ENCODE peak calls at places on chromosomes 4 and X, in four cellular contexts. O is nucleus accumbens, D is lower leg skin, M is AG20443. L is an unnamed sample.

GRCh38 chr4:24642941-24643628 is 58.7 kb upstream of the DHX15 start:
- DNase-seq in D (no peak), O (no peak), M (peak; percentile 38), L (no peak)

GRCh38 chr4:104971458-104971857 is 175.2 kb upstream of the TET2 start:
- DNase-seq in M (no peak), O (no peak), D (no peak), L (no peak)

GRCh38 chrX:42748067-42748850 is 29.7 kb downstream of the PPP1R2C start:
- DNase-seq in M (peak; percentile 61), O (no peak), D (no peak), L (no peak)

GRCh38 chrX:13364230-13364629 is 44.4 kb upstream of the ATXN3L start:
- DNase-seq in D (no peak), M (peak; percentile 15), O (no peak), L (no peak)

GRCh38 chr4:126986828-126987227 is 645.9 kb upstream of the INTU start:
- DNase-seq in M (peak; percentile 8), O (no peak), D (no peak), L (no peak)

GRCh38 chrX:151754042-151754419 is 19.5 kb downstream of the CNGA2 start:
- DNase-seq in D (peak; percentile 74), O (no peak), M (peak; percentile 78), L (no peak)

GRCh38 chr4:3045500-3045850 is 28.9 kb downstream of the HTT-AS start:
- DNase-seq in M (no peak), O (no peak), D (peak; percentile 91), L (peak; percentile 57)

GRCh38 chr4:188023682-188024081 is 28.1 kb downstream of the ZFP42 start:
- DNase-seq in D (no peak), O (no peak), M (no peak), L (no peak)

GRCh38 chrX:40406330-40406859 is 174.4 kb upstream of the ATP6AP2 start:
- DNase-seq in D (no peak), M (no peak), O (no peak), L (peak; percentile 30)

GRCh38 chr4:123346330-123346940 is 50.2 kb upstream of the SPRY1 start:
- DNase-seq in O (no peak), D (no peak), M (no peak), L (no peak)

GRCh38 chr4:183139058-183139740 is 40.1 kb downstream of the WWC2 start:
- DNase-seq in O (no peak), M (no peak), D (no peak), L (no peak)

GRCh38 chr4:128241425-128241913 is 46.1 kb downstream of the PGRMC2 start:
- DNase-seq in O (no peak), M (peak; percentile 89), D (no peak), L (no peak)

GRCh38 chr4:7971159-7971631 is 31.5 kb upstream of the AFAP1 start:
- DNase-seq in M (no peak), O (no peak), D (no peak), L (no peak)

GRCh38 chr4:73705056-73705432 is 35.3 kb upstream of the CXCL8 start:
- DNase-seq in O (no peak), D (no peak), M (peak; percentile 43), L (no peak)

GRCh38 chr4:80360102-80360501 is 24.6 kb downstream of the CFAP299 start:
- DNase-seq in O (no peak), D (no peak), M (no peak), L (no peak)

GRCh38 chr4:156598138-156598681 is 373.4 kb downstream of the PDGFC start:
- DNase-seq in D (no peak), O (no peak), M (no peak), L (no peak)

GRCh38 chr4:170004656-170005250 is 21.4 kb downstream of the MFAP3L start:
- DNase-seq in M (peak; percentile 24), O (no peak), D (no peak), L (no peak)

GRCh38 chr4:164087733-164088132 is 593.2 kb downstream of the TMA16 start:
- DNase-seq in D (no peak), O (no peak), M (no peak), L (no peak)

GRCh38 chr4:98786866-98787265 is 128.5 kb upstream of the TSPAN5 start:
- DNase-seq in M (no peak), O (no peak), D (no peak), L (no peak)

GRCh38 chr4:140085062-140085622 is 68.8 kb downstream of the MAML3 start:
- DNase-seq in D (no peak), M (no peak), O (no peak), L (no peak)

GRCh38 chrX:32408389-32408788 is 803.0 kb downstream of the DMD start:
- DNase-seq in O (no peak), D (no peak), M (no peak), L (no peak)

GRCh38 chr4:185742766-185743165 is 69.2 kb downstream of the SORBS2 start:
- DNase-seq in M (no peak), D (no peak), O (no peak), L (no peak)

GRCh38 chr4:160523236-160523635 is 1420.4 kb downstream of the RAPGEF2 start:
- DNase-seq in O (no peak), D (no peak), M (no peak), L (no peak)

GRCh38 chrX:72021975-72022374 is 109.7 kb downstream of the RTL5 start:
- DNase-seq in D (peak; percentile 48), O (no peak), M (no peak), L (no peak)

GRCh38 chr4:187999406-187999932 is 3.9 kb downstream of the ZFP42 start:
- DNase-seq in O (no peak), M (no peak), D (no peak), L (no peak)

GRCh38 chrX:10098235-10098819 is 58.4 kb upstream of the CLCN4 start:
- DNase-seq in M (peak; percentile 34), O (no peak), D (no peak), L (no peak)

GRCh38 chr4:8592366-8593267 is at the start of gene CPZ:
- DNase-seq in M (peak; percentile 78), O (no peak), D (no peak), L (no peak)

GRCh38 chrX:120302434-120302833 is 8.8 kb downstream of the TMEM255A start:
- DNase-seq in M (no peak), D (no peak), O (no peak), L (no peak)

GRCh38 chr4:14254252-14254651 is 626.7 kb upstream of the BOD1L1 start:
- DNase-seq in M (peak; percentile 51), D (no peak), O (no peak), L (no peak)

GRCh38 chr4:138062929-138063328 is 179.2 kb downstream of the SLC7A11 start:
- DNase-seq in O (no peak), M (peak; percentile 67), D (no peak), L (no peak)

GRCh38 chr4:175791221-175791620 is 20.8 kb downstream of the GPM6A start:
- DNase-seq in D (no peak), M (no peak), O (no peak), L (no peak)

L was measured in gastrocnemius medialis.